ENCODE peak calls at places on chromosomes 6 and 20, in eight cellular contexts. One of them, this sample, is unnamed.

GRCh38 chr20:43751167-43752050 is 24.6 kb upstream of the GTSF1L start:
- DNase-seq in OCI-LY7: peak
- DNase-seq in AG04450: peak
- DNase-seq in right atrium auricular region: no peak
- DNase-seq in tibial artery: no peak
- DNase-seq in PC-9: peak
- DNase-seq in GM06990: peak
- DNase-seq in AG09309: peak
- DNase-seq in this sample: peak

GRCh38 chr6:101401792-101402617 is 8.5 kb downstream of the GRIK2 start:
- DNase-seq in right atrium auricular region: no peak
- DNase-seq in AG09309: no peak
- DNase-seq in AG04450: no peak
- DNase-seq in OCI-LY7: no peak
- DNase-seq in PC-9: no peak
- DNase-seq in tibial artery: no peak
- DNase-seq in GM06990: no peak
- DNase-seq in this sample: no peak

GRCh38 chr20:38747495-38748096 is 664 bp upstream of the ACTR5 start:
- DNase-seq in OCI-LY7: no peak
- DNase-seq in tibial artery: no peak
- DNase-seq in right atrium auricular region: no peak
- DNase-seq in AG04450: no peak
- DNase-seq in GM06990: no peak
- DNase-seq in AG09309: no peak
- DNase-seq in PC-9: no peak
- DNase-seq in this sample: no peak

GRCh38 chr6:11711994-11712698 is 66.5 kb downstream of the ADTRP start:
- DNase-seq in tibial artery: no peak
- DNase-seq in right atrium auricular region: no peak
- DNase-seq in GM06990: peak
- DNase-seq in PC-9: no peak
- DNase-seq in OCI-LY7: no peak
- DNase-seq in AG04450: no peak
- DNase-seq in AG09309: no peak
- DNase-seq in this sample: no peak

GRCh38 chr6:33191383-33192104 is 723 bp downstream of the COL11A2 start:
- DNase-seq in GM06990: no peak
- DNase-seq in AG04450: no peak
- DNase-seq in right atrium auricular region: no peak
- DNase-seq in OCI-LY7: no peak
- DNase-seq in PC-9: no peak
- DNase-seq in tibial artery: no peak
- DNase-seq in AG09309: no peak
- DNase-seq in this sample: no peak

GRCh38 chr6:161303628-161304340 is 29.9 kb upstream of the AGPAT4 start:
- DNase-seq in AG04450: no peak
- DNase-seq in GM06990: no peak
- DNase-seq in tibial artery: no peak
- DNase-seq in OCI-LY7: no peak
- DNase-seq in right atrium auricular region: no peak
- DNase-seq in PC-9: no peak
- DNase-seq in AG09309: no peak
- DNase-seq in this sample: peak

GRCh38 chr6:53811082-53811481 is 16.3 kb downstream of the LRRC1 start:
- DNase-seq in PC-9: peak
- DNase-seq in OCI-LY7: no peak
- DNase-seq in tibial artery: no peak
- DNase-seq in right atrium auricular region: no peak
- DNase-seq in AG04450: no peak
- DNase-seq in GM06990: peak
- DNase-seq in AG09309: no peak
- DNase-seq in this sample: peak

GRCh38 chr6:3231213-3232016 is 4.0 kb upstream of the TUBB2B start:
- DNase-seq in right atrium auricular region: peak
- DNase-seq in tibial artery: peak
- DNase-seq in PC-9: no peak
- DNase-seq in OCI-LY7: no peak
- DNase-seq in GM06990: no peak
- DNase-seq in AG04450: peak
- DNase-seq in AG09309: no peak
- DNase-seq in this sample: no peak

GRCh38 chr6:131555992-131556391 is 17.0 kb upstream of the ARG1 start:
- DNase-seq in GM06990: no peak
- DNase-seq in PC-9: no peak
- DNase-seq in OCI-LY7: no peak
- DNase-seq in AG09309: no peak
- DNase-seq in tibial artery: no peak
- DNase-seq in right atrium auricular region: no peak
- DNase-seq in AG04450: no peak
- DNase-seq in this sample: no peak

GRCh38 chr6:100379386-100379785 is 85.3 kb downstream of the SIM1 start:
- DNase-seq in PC-9: no peak
- DNase-seq in right atrium auricular region: no peak
- DNase-seq in GM06990: no peak
- DNase-seq in tibial artery: no peak
- DNase-seq in OCI-LY7: no peak
- DNase-seq in AG09309: no peak
- DNase-seq in AG04450: no peak
- DNase-seq in this sample: no peak

GRCh38 chr6:31156647-31157046 is 955 bp downstream of the CCHCR1 start:
- DNase-seq in right atrium auricular region: no peak
- DNase-seq in tibial artery: no peak
- DNase-seq in GM06990: no peak
- DNase-seq in AG04450: no peak
- DNase-seq in OCI-LY7: no peak
- DNase-seq in PC-9: no peak
- DNase-seq in AG09309: no peak
- DNase-seq in this sample: no peak

GRCh38 chr20:17520583-17520982 is 10.6 kb downstream of the BFSP1 start:
- DNase-seq in AG09309: no peak
- DNase-seq in tibial artery: no peak
- DNase-seq in right atrium auricular region: no peak
- DNase-seq in AG04450: no peak
- DNase-seq in GM06990: no peak
- DNase-seq in PC-9: no peak
- DNase-seq in OCI-LY7: no peak
- DNase-seq in this sample: peak

GRCh38 chr20:8172191-8172590 is 40.1 kb downstream of the PLCB1 start:
- DNase-seq in AG04450: no peak
- DNase-seq in PC-9: no peak
- DNase-seq in AG09309: no peak
- DNase-seq in right atrium auricular region: no peak
- DNase-seq in GM06990: no peak
- DNase-seq in tibial artery: no peak
- DNase-seq in OCI-LY7: no peak
- DNase-seq in this sample: no peak

GRCh38 chr6:44388135-44388487 is 605 bp downstream of the CDC5L start:
- DNase-seq in OCI-LY7: peak
- DNase-seq in GM06990: no peak
- DNase-seq in tibial artery: no peak
- DNase-seq in right atrium auricular region: no peak
- DNase-seq in AG09309: no peak
- DNase-seq in PC-9: no peak
- DNase-seq in AG04450: no peak
- DNase-seq in this sample: no peak

GRCh38 chr6:32973144-32973854 is 4.9 kb downstream of the BRD2 start:
- DNase-seq in tibial artery: no peak
- DNase-seq in PC-9: peak
- DNase-seq in OCI-LY7: peak
- DNase-seq in AG04450: no peak
- DNase-seq in right atrium auricular region: no peak
- DNase-seq in AG09309: no peak
- DNase-seq in GM06990: no peak
- DNase-seq in this sample: peak

GRCh38 chr20:36861625-36861874 is 14.4 kb upstream of the TLDC2 start:
- DNase-seq in right atrium auricular region: no peak
- DNase-seq in tibial artery: peak
- DNase-seq in AG04450: no peak
- DNase-seq in OCI-LY7: no peak
- DNase-seq in AG09309: no peak
- DNase-seq in GM06990: no peak
- DNase-seq in PC-9: no peak
- DNase-seq in this sample: no peak
- TF ChIP-seq CTCF in right atrium auricular region: no peak
- TF ChIP-seq CTCF in tibial artery: no peak
- TF ChIP-seq CTCF in AG04450: no peak
- TF ChIP-seq CTCF in OCI-LY7: no peak
- TF ChIP-seq CTCF in AG09309: no peak
- TF ChIP-seq CTCF in GM06990: no peak
- TF ChIP-seq CTCF in PC-9: no peak
- TF ChIP-seq CTCF in this sample: no peak

DNA sequence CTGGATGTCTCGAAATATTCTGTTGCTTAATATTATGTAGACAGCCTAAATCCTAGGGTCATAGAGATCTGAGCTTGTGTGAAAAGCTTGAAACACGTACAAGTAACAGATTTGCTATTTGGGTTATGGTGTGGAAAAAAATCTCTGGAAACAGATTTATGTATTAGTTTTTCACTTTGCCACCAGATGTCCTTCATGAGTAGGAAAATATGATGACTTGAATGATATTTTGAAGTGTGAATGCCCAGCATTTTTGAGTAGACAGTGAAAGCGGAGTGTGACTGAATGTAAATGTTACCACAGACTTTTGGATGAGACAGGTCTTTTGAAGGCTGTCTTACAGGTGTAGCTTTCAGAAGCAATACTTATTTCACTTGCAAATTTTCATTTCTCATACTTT is 4.2 kb upstream of the BMP6 start:
- DNase-seq in PC-9: peak
- DNase-seq in AG09309: no peak
- DNase-seq in AG04450: no peak
- DNase-seq in right atrium auricular region: no peak
- DNase-seq in OCI-LY7: peak
- DNase-seq in tibial artery: no peak
- DNase-seq in GM06990: no peak
- DNase-seq in this sample: peak
- TF ChIP-seq CTCF in PC-9: peak
- TF ChIP-seq CTCF in AG09309: peak
- TF ChIP-seq CTCF in AG04450: peak
- TF ChIP-seq CTCF in right atrium auricular region: no peak
- TF ChIP-seq CTCF in OCI-LY7: peak
- TF ChIP-seq CTCF in tibial artery: peak
- TF ChIP-seq CTCF in GM06990: peak
- TF ChIP-seq CTCF in this sample: peak

DNA sequence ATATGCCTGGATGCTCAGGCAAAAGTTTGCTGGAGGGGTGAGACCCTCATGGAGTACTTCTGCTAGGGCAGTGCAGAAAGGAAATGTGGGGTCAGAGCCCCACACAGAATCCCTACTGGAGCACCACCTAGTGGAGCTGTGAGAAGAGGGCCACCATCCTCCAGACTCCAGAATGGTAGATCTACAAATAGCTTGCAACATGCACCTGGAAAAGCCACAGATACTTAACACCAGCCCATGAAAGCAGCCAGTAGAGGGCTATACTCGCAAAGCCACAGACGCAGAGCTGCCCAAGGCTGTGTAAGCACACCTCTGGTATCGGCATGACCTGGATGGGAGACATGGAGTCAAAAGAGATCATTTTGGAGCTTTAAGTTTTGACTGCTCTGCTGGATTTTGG is 60.7 kb upstream of the GJE1 start:
- DNase-seq in AG04450: no peak
- DNase-seq in OCI-LY7: no peak
- DNase-seq in GM06990: no peak
- DNase-seq in AG09309: no peak
- DNase-seq in right atrium auricular region: no peak
- DNase-seq in PC-9: no peak
- DNase-seq in tibial artery: no peak
- DNase-seq in this sample: no peak
- TF ChIP-seq CTCF in AG04450: peak
- TF ChIP-seq CTCF in OCI-LY7: peak
- TF ChIP-seq CTCF in GM06990: peak
- TF ChIP-seq CTCF in AG09309: peak
- TF ChIP-seq CTCF in right atrium auricular region: no peak
- TF ChIP-seq CTCF in PC-9: no peak
- TF ChIP-seq CTCF in tibial artery: no peak
- TF ChIP-seq CTCF in this sample: no peak

DNA sequence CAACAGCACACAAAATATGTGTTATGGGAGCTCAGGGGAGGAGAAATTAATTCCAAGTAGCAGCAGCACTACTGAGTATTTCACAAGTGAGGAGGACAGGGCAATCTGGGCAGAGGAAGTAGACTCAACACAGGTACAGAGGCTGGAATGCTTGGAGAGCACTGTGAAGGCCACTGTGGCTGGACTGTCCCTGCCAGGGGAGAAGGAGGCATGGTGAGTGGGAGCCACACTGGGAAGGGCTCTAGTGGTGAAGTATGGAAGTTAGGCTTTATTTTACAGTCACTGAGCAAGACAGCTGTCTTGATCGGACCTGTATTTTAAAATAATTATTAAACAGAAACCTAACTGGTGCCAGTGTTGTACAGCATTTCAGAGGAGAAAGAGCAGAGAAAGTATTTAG is 28.8 kb downstream of the FAM229B start:
- DNase-seq in PC-9: no peak
- DNase-seq in AG09309: no peak
- DNase-seq in OCI-LY7: no peak
- DNase-seq in right atrium auricular region: no peak
- DNase-seq in AG04450: no peak
- DNase-seq in tibial artery: no peak
- DNase-seq in GM06990: no peak
- DNase-seq in this sample: no peak
- TF ChIP-seq CTCF in PC-9: no peak
- TF ChIP-seq CTCF in AG09309: no peak
- TF ChIP-seq CTCF in OCI-LY7: no peak
- TF ChIP-seq CTCF in right atrium auricular region: no peak
- TF ChIP-seq CTCF in AG04450: no peak
- TF ChIP-seq CTCF in tibial artery: no peak
- TF ChIP-seq CTCF in GM06990: no peak
- TF ChIP-seq CTCF in this sample: no peak

GRCh38 chr6:113457751-113458150 is 399.4 kb upstream of the MARCKS start:
- DNase-seq in GM06990: no peak
- DNase-seq in PC-9: no peak
- DNase-seq in OCI-LY7: no peak
- DNase-seq in AG09309: no peak
- DNase-seq in right atrium auricular region: no peak
- DNase-seq in tibial artery: no peak
- DNase-seq in AG04450: no peak
- DNase-seq in this sample: no peak

GRCh38 chr6:113464536-113464935 is 392.6 kb upstream of the MARCKS start:
- DNase-seq in right atrium auricular region: no peak
- DNase-seq in AG09309: no peak
- DNase-seq in tibial artery: no peak
- DNase-seq in GM06990: no peak
- DNase-seq in PC-9: no peak
- DNase-seq in OCI-LY7: no peak
- DNase-seq in AG04450: no peak
- DNase-seq in this sample: peak

GRCh38 chr6:113464959-113465358 is 392.2 kb upstream of the MARCKS start:
- DNase-seq in tibial artery: no peak
- DNase-seq in right atrium auricular region: no peak
- DNase-seq in GM06990: no peak
- DNase-seq in AG09309: no peak
- DNase-seq in OCI-LY7: no peak
- DNase-seq in AG04450: no peak
- DNase-seq in PC-9: peak
- DNase-seq in this sample: peak

GRCh38 chr6:113458368-113459010 is 398.7 kb upstream of the MARCKS start:
- DNase-seq in tibial artery: no peak
- DNase-seq in right atrium auricular region: no peak
- DNase-seq in AG09309: no peak
- DNase-seq in OCI-LY7: no peak
- DNase-seq in PC-9: no peak
- DNase-seq in AG04450: no peak
- DNase-seq in GM06990: no peak
- DNase-seq in this sample: no peak

GRCh38 chr6:113461153-113461897 is 395.8 kb upstream of the MARCKS start:
- DNase-seq in AG09309: no peak
- DNase-seq in PC-9: no peak
- DNase-seq in tibial artery: no peak
- DNase-seq in GM06990: no peak
- DNase-seq in OCI-LY7: no peak
- DNase-seq in right atrium auricular region: no peak
- DNase-seq in AG04450: no peak
- DNase-seq in this sample: no peak
- TF ChIP-seq CTCF in AG09309: peak
- TF ChIP-seq CTCF in PC-9: peak
- TF ChIP-seq CTCF in tibial artery: no peak
- TF ChIP-seq CTCF in GM06990: peak
- TF ChIP-seq CTCF in OCI-LY7: peak
- TF ChIP-seq CTCF in right atrium auricular region: no peak
- TF ChIP-seq CTCF in AG04450: peak
- TF ChIP-seq CTCF in this sample: no peak

This sample was measured in MCF 10A.